ENCODE peak calls at places on chromosome 14, in nine cellular contexts. One of them, this sample, is unnamed.

GRCh38 chr14:71317385-71318096 is 410.3 kb downstream of the PCNX1 start:
- DNase-seq in stimulated activated CD4-positive, alpha-beta T cell treated with anti-CD3 and anti-CD28 coated beads, Interleukin-1b, Interleukin-23, amount 100 ng/mL, for 1 hour: no peak
- DNase-seq in CD8-positive, alpha-beta T cell: no peak
- DNase-seq in activated T-cell treated with anti-CD3 and anti-CD28 coated beads for 48 hours: no peak
- DNase-seq in progenitor cell of endocrine pancreas: no peak
- DNase-seq in A172: no peak
- DNase-seq in nucleus accumbens: no peak
- DNase-seq in stimulated activated CD8-positive, alpha-beta memory T cell treated with anti-CD3 and anti-CD28 coated beads, Interleukin-15, amount 100 ng/mL, for 4 hours: no peak
- DNase-seq in fibroblast of gingiva: no peak
- DNase-seq in this sample: no peak

GRCh38 chr14:102590667-102591099 is 1.8 kb upstream of the RCOR1 start:
- DNase-seq in activated T-cell treated with anti-CD3 and anti-CD28 coated beads for 48 hours: no peak
- DNase-seq in CD8-positive, alpha-beta T cell: no peak
- DNase-seq in nucleus accumbens: no peak
- DNase-seq in progenitor cell of endocrine pancreas: peak
- DNase-seq in stimulated activated CD4-positive, alpha-beta T cell treated with anti-CD3 and anti-CD28 coated beads, Interleukin-1b, Interleukin-23, amount 100 ng/mL, for 1 hour: no peak
- DNase-seq in stimulated activated CD8-positive, alpha-beta memory T cell treated with anti-CD3 and anti-CD28 coated beads, Interleukin-15, amount 100 ng/mL, for 4 hours: no peak
- DNase-seq in A172: peak
- DNase-seq in fibroblast of gingiva: peak
- DNase-seq in this sample: no peak

GRCh38 chr14:103195828-103196615 is 72.8 kb downstream of the TNFAIP2 start:
- DNase-seq in CD8-positive, alpha-beta T cell: no peak
- DNase-seq in nucleus accumbens: no peak
- DNase-seq in stimulated activated CD8-positive, alpha-beta memory T cell treated with anti-CD3 and anti-CD28 coated beads, Interleukin-15, amount 100 ng/mL, for 4 hours: no peak
- DNase-seq in progenitor cell of endocrine pancreas: no peak
- DNase-seq in stimulated activated CD4-positive, alpha-beta T cell treated with anti-CD3 and anti-CD28 coated beads, Interleukin-1b, Interleukin-23, amount 100 ng/mL, for 1 hour: no peak
- DNase-seq in fibroblast of gingiva: no peak
- DNase-seq in activated T-cell treated with anti-CD3 and anti-CD28 coated beads for 48 hours: no peak
- DNase-seq in A172: no peak
- DNase-seq in this sample: no peak

GRCh38 chr14:99575043-99576023 is 28.7 kb downstream of the CCDC85C start:
- DNase-seq in A172: peak
- DNase-seq in stimulated activated CD8-positive, alpha-beta memory T cell treated with anti-CD3 and anti-CD28 coated beads, Interleukin-15, amount 100 ng/mL, for 4 hours: no peak
- DNase-seq in fibroblast of gingiva: no peak
- DNase-seq in stimulated activated CD4-positive, alpha-beta T cell treated with anti-CD3 and anti-CD28 coated beads, Interleukin-1b, Interleukin-23, amount 100 ng/mL, for 1 hour: no peak
- DNase-seq in nucleus accumbens: no peak
- DNase-seq in progenitor cell of endocrine pancreas: no peak
- DNase-seq in activated T-cell treated with anti-CD3 and anti-CD28 coated beads for 48 hours: no peak
- DNase-seq in CD8-positive, alpha-beta T cell: no peak
- DNase-seq in this sample: peak

GRCh38 chr14:98890556-98891340 is 381.2 kb downstream of the BCL11B start:
- DNase-seq in progenitor cell of endocrine pancreas: no peak
- DNase-seq in stimulated activated CD4-positive, alpha-beta T cell treated with anti-CD3 and anti-CD28 coated beads, Interleukin-1b, Interleukin-23, amount 100 ng/mL, for 1 hour: no peak
- DNase-seq in stimulated activated CD8-positive, alpha-beta memory T cell treated with anti-CD3 and anti-CD28 coated beads, Interleukin-15, amount 100 ng/mL, for 4 hours: no peak
- DNase-seq in CD8-positive, alpha-beta T cell: no peak
- DNase-seq in activated T-cell treated with anti-CD3 and anti-CD28 coated beads for 48 hours: no peak
- DNase-seq in A172: no peak
- DNase-seq in nucleus accumbens: no peak
- DNase-seq in fibroblast of gingiva: no peak
- DNase-seq in this sample: no peak

GRCh38 chr14:58864751-58865519 is 227.2 kb downstream of the DACT1 start:
- DNase-seq in stimulated activated CD4-positive, alpha-beta T cell treated with anti-CD3 and anti-CD28 coated beads, Interleukin-1b, Interleukin-23, amount 100 ng/mL, for 1 hour: no peak
- DNase-seq in progenitor cell of endocrine pancreas: no peak
- DNase-seq in nucleus accumbens: no peak
- DNase-seq in activated T-cell treated with anti-CD3 and anti-CD28 coated beads for 48 hours: no peak
- DNase-seq in A172: no peak
- DNase-seq in CD8-positive, alpha-beta T cell: no peak
- DNase-seq in stimulated activated CD8-positive, alpha-beta memory T cell treated with anti-CD3 and anti-CD28 coated beads, Interleukin-15, amount 100 ng/mL, for 4 hours: no peak
- DNase-seq in fibroblast of gingiva: peak
- DNase-seq in this sample: no peak

GRCh38 chr14:101812071-101812470 is 50.6 kb downstream of the PPP2R5C start:
- DNase-seq in activated T-cell treated with anti-CD3 and anti-CD28 coated beads for 48 hours: no peak
- DNase-seq in nucleus accumbens: no peak
- DNase-seq in fibroblast of gingiva: no peak
- DNase-seq in stimulated activated CD8-positive, alpha-beta memory T cell treated with anti-CD3 and anti-CD28 coated beads, Interleukin-15, amount 100 ng/mL, for 4 hours: no peak
- DNase-seq in A172: no peak
- DNase-seq in stimulated activated CD4-positive, alpha-beta T cell treated with anti-CD3 and anti-CD28 coated beads, Interleukin-1b, Interleukin-23, amount 100 ng/mL, for 1 hour: no peak
- DNase-seq in CD8-positive, alpha-beta T cell: no peak
- DNase-seq in progenitor cell of endocrine pancreas: no peak
- DNase-seq in this sample: no peak

GRCh38 chr14:21039585-21040369 is 2.4 kb upstream of the RNASE7 start:
- DNase-seq in stimulated activated CD4-positive, alpha-beta T cell treated with anti-CD3 and anti-CD28 coated beads, Interleukin-1b, Interleukin-23, amount 100 ng/mL, for 1 hour: no peak
- DNase-seq in A172: peak
- DNase-seq in fibroblast of gingiva: peak
- DNase-seq in stimulated activated CD8-positive, alpha-beta memory T cell treated with anti-CD3 and anti-CD28 coated beads, Interleukin-15, amount 100 ng/mL, for 4 hours: no peak
- DNase-seq in nucleus accumbens: no peak
- DNase-seq in progenitor cell of endocrine pancreas: no peak
- DNase-seq in CD8-positive, alpha-beta T cell: no peak
- DNase-seq in activated T-cell treated with anti-CD3 and anti-CD28 coated beads for 48 hours: no peak
- DNase-seq in this sample: no peak

GRCh38 chr14:71645656-71646055 is 286.6 kb upstream of the RGS6 start:
- DNase-seq in fibroblast of gingiva: peak
- DNase-seq in CD8-positive, alpha-beta T cell: no peak
- DNase-seq in activated T-cell treated with anti-CD3 and anti-CD28 coated beads for 48 hours: no peak
- DNase-seq in stimulated activated CD4-positive, alpha-beta T cell treated with anti-CD3 and anti-CD28 coated beads, Interleukin-1b, Interleukin-23, amount 100 ng/mL, for 1 hour: no peak
- DNase-seq in progenitor cell of endocrine pancreas: no peak
- DNase-seq in nucleus accumbens: no peak
- DNase-seq in A172: no peak
- DNase-seq in stimulated activated CD8-positive, alpha-beta memory T cell treated with anti-CD3 and anti-CD28 coated beads, Interleukin-15, amount 100 ng/mL, for 4 hours: no peak
- DNase-seq in this sample: no peak

GRCh38 chr14:76314521-76314951 is 61.4 kb upstream of the ESRRB start:
- DNase-seq in CD8-positive, alpha-beta T cell: no peak
- DNase-seq in stimulated activated CD8-positive, alpha-beta memory T cell treated with anti-CD3 and anti-CD28 coated beads, Interleukin-15, amount 100 ng/mL, for 4 hours: no peak
- DNase-seq in fibroblast of gingiva: no peak
- DNase-seq in activated T-cell treated with anti-CD3 and anti-CD28 coated beads for 48 hours: no peak
- DNase-seq in nucleus accumbens: no peak
- DNase-seq in A172: no peak
- DNase-seq in stimulated activated CD4-positive, alpha-beta T cell treated with anti-CD3 and anti-CD28 coated beads, Interleukin-1b, Interleukin-23, amount 100 ng/mL, for 1 hour: no peak
- DNase-seq in progenitor cell of endocrine pancreas: no peak
- DNase-seq in this sample: no peak

GRCh38 chr14:31263485-31264133 is 56.0 kb upstream of the HECTD1 start:
- DNase-seq in stimulated activated CD4-positive, alpha-beta T cell treated with anti-CD3 and anti-CD28 coated beads, Interleukin-1b, Interleukin-23, amount 100 ng/mL, for 1 hour: no peak
- DNase-seq in fibroblast of gingiva: peak
- DNase-seq in stimulated activated CD8-positive, alpha-beta memory T cell treated with anti-CD3 and anti-CD28 coated beads, Interleukin-15, amount 100 ng/mL, for 4 hours: no peak
- DNase-seq in nucleus accumbens: no peak
- DNase-seq in progenitor cell of endocrine pancreas: no peak
- DNase-seq in A172: peak
- DNase-seq in activated T-cell treated with anti-CD3 and anti-CD28 coated beads for 48 hours: no peak
- DNase-seq in CD8-positive, alpha-beta T cell: no peak
- DNase-seq in this sample: no peak

GRCh38 chr14:64465856-64466554 is 706 bp downstream of the AKAP5 start:
- DNase-seq in CD8-positive, alpha-beta T cell: no peak
- DNase-seq in activated T-cell treated with anti-CD3 and anti-CD28 coated beads for 48 hours: no peak
- DNase-seq in progenitor cell of endocrine pancreas: no peak
- DNase-seq in fibroblast of gingiva: peak
- DNase-seq in A172: peak
- DNase-seq in nucleus accumbens: no peak
- DNase-seq in stimulated activated CD4-positive, alpha-beta T cell treated with anti-CD3 and anti-CD28 coated beads, Interleukin-1b, Interleukin-23, amount 100 ng/mL, for 1 hour: no peak
- DNase-seq in stimulated activated CD8-positive, alpha-beta memory T cell treated with anti-CD3 and anti-CD28 coated beads, Interleukin-15, amount 100 ng/mL, for 4 hours: no peak
- DNase-seq in this sample: no peak

GRCh38 chr14:63283501-63284248 is 35.1 kb downstream of the GPHB5 start:
- DNase-seq in activated T-cell treated with anti-CD3 and anti-CD28 coated beads for 48 hours: no peak
- DNase-seq in fibroblast of gingiva: no peak
- DNase-seq in nucleus accumbens: no peak
- DNase-seq in progenitor cell of endocrine pancreas: no peak
- DNase-seq in stimulated activated CD4-positive, alpha-beta T cell treated with anti-CD3 and anti-CD28 coated beads, Interleukin-1b, Interleukin-23, amount 100 ng/mL, for 1 hour: no peak
- DNase-seq in A172: no peak
- DNase-seq in stimulated activated CD8-positive, alpha-beta memory T cell treated with anti-CD3 and anti-CD28 coated beads, Interleukin-15, amount 100 ng/mL, for 4 hours: no peak
- DNase-seq in CD8-positive, alpha-beta T cell: no peak
- DNase-seq in this sample: no peak

GRCh38 chr14:72503696-72504368 is 390.1 kb downstream of the DPF3 start:
- DNase-seq in A172: no peak
- DNase-seq in nucleus accumbens: no peak
- DNase-seq in stimulated activated CD4-positive, alpha-beta T cell treated with anti-CD3 and anti-CD28 coated beads, Interleukin-1b, Interleukin-23, amount 100 ng/mL, for 1 hour: no peak
- DNase-seq in fibroblast of gingiva: no peak
- DNase-seq in progenitor cell of endocrine pancreas: no peak
- DNase-seq in activated T-cell treated with anti-CD3 and anti-CD28 coated beads for 48 hours: no peak
- DNase-seq in CD8-positive, alpha-beta T cell: no peak
- DNase-seq in stimulated activated CD8-positive, alpha-beta memory T cell treated with anti-CD3 and anti-CD28 coated beads, Interleukin-15, amount 100 ng/mL, for 4 hours: no peak
- DNase-seq in this sample: no peak

GRCh38 chr14:93430319-93430801 is 379 bp upstream of the UNC79 start:
- DNase-seq in activated T-cell treated with anti-CD3 and anti-CD28 coated beads for 48 hours: no peak
- DNase-seq in CD8-positive, alpha-beta T cell: no peak
- DNase-seq in stimulated activated CD4-positive, alpha-beta T cell treated with anti-CD3 and anti-CD28 coated beads, Interleukin-1b, Interleukin-23, amount 100 ng/mL, for 1 hour: no peak
- DNase-seq in nucleus accumbens: no peak
- DNase-seq in stimulated activated CD8-positive, alpha-beta memory T cell treated with anti-CD3 and anti-CD28 coated beads, Interleukin-15, amount 100 ng/mL, for 4 hours: no peak
- DNase-seq in progenitor cell of endocrine pancreas: peak
- DNase-seq in fibroblast of gingiva: no peak
- DNase-seq in A172: no peak
- DNase-seq in this sample: peak

GRCh38 chr14:105505101-105505500 is 14.1 kb downstream of the TEDC1 start:
- DNase-seq in nucleus accumbens: no peak
- DNase-seq in stimulated activated CD8-positive, alpha-beta memory T cell treated with anti-CD3 and anti-CD28 coated beads, Interleukin-15, amount 100 ng/mL, for 4 hours: no peak
- DNase-seq in stimulated activated CD4-positive, alpha-beta T cell treated with anti-CD3 and anti-CD28 coated beads, Interleukin-1b, Interleukin-23, amount 100 ng/mL, for 1 hour: no peak
- DNase-seq in progenitor cell of endocrine pancreas: no peak
- DNase-seq in CD8-positive, alpha-beta T cell: no peak
- DNase-seq in fibroblast of gingiva: no peak
- DNase-seq in activated T-cell treated with anti-CD3 and anti-CD28 coated beads for 48 hours: no peak
- DNase-seq in A172: no peak
- DNase-seq in this sample: peak

GRCh38 chr14:75806247-75806876 is 145.3 kb downstream of the TTLL5 start:
- DNase-seq in stimulated activated CD4-positive, alpha-beta T cell treated with anti-CD3 and anti-CD28 coated beads, Interleukin-1b, Interleukin-23, amount 100 ng/mL, for 1 hour: no peak
- DNase-seq in progenitor cell of endocrine pancreas: no peak
- DNase-seq in nucleus accumbens: no peak
- DNase-seq in activated T-cell treated with anti-CD3 and anti-CD28 coated beads for 48 hours: no peak
- DNase-seq in stimulated activated CD8-positive, alpha-beta memory T cell treated with anti-CD3 and anti-CD28 coated beads, Interleukin-15, amount 100 ng/mL, for 4 hours: no peak
- DNase-seq in CD8-positive, alpha-beta T cell: no peak
- DNase-seq in A172: no peak
- DNase-seq in fibroblast of gingiva: no peak
- DNase-seq in this sample: no peak

GRCh38 chr14:34128665-34129064 is 177.8 kb upstream of the EGLN3 start:
- DNase-seq in progenitor cell of endocrine pancreas: no peak
- DNase-seq in stimulated activated CD4-positive, alpha-beta T cell treated with anti-CD3 and anti-CD28 coated beads, Interleukin-1b, Interleukin-23, amount 100 ng/mL, for 1 hour: no peak
- DNase-seq in fibroblast of gingiva: no peak
- DNase-seq in nucleus accumbens: no peak
- DNase-seq in A172: no peak
- DNase-seq in stimulated activated CD8-positive, alpha-beta memory T cell treated with anti-CD3 and anti-CD28 coated beads, Interleukin-15, amount 100 ng/mL, for 4 hours: no peak
- DNase-seq in activated T-cell treated with anti-CD3 and anti-CD28 coated beads for 48 hours: no peak
- DNase-seq in CD8-positive, alpha-beta T cell: no peak
- DNase-seq in this sample: no peak

GRCh38 chr14:93008381-93008780 is 85.4 kb downstream of the CHGA start:
- DNase-seq in activated T-cell treated with anti-CD3 and anti-CD28 coated beads for 48 hours: no peak
- DNase-seq in progenitor cell of endocrine pancreas: no peak
- DNase-seq in stimulated activated CD8-positive, alpha-beta memory T cell treated with anti-CD3 and anti-CD28 coated beads, Interleukin-15, amount 100 ng/mL, for 4 hours: no peak
- DNase-seq in CD8-positive, alpha-beta T cell: no peak
- DNase-seq in fibroblast of gingiva: peak
- DNase-seq in nucleus accumbens: no peak
- DNase-seq in stimulated activated CD4-positive, alpha-beta T cell treated with anti-CD3 and anti-CD28 coated beads, Interleukin-1b, Interleukin-23, amount 100 ng/mL, for 1 hour: no peak
- DNase-seq in A172: peak
- DNase-seq in this sample: peak

This sample was measured in upper lobe of left lung.